ENCODE peak calls at places on chromosomes 16 and 17, in six cellular contexts. U, P, R, D, N and E are unnamed samples.

GRCh38 chr16:78654929-78655328 is 555.5 kb downstream of the WWOX start:
- ATAC-seq in U (no peak), P (no peak), R (no peak), D (no peak), N (no peak), E (no peak)

GRCh38 chr16:30010817-30011504 is at the start of gene DOC2A:
- ATAC-seq in U (peak), P (peak), R (peak), D (no peak), N (peak), E (peak)

GRCh38 chr17:75240394-75241142 is 20.8 kb downstream of the GGA3 start:
- ATAC-seq in U (peak), P (peak), R (no peak), D (no peak), N (peak), E (peak)

GRCh38 chr17:36641877-36642845 is 40.8 kb downstream of the MRM1 start:
- ATAC-seq in U (no peak), P (peak), R (no peak), D (no peak), N (peak), E (peak)

GRCh38 chr17:13958773-13959172 is 110.5 kb upstream of the COX10 start:
- ATAC-seq in U (no peak), P (no peak), R (no peak), D (no peak), N (no peak), E (no peak)

GRCh38 chr17:8300226-8300625 is 5.0 kb upstream of the SLC25A35 start:
- ATAC-seq in U (no peak), P (no peak), R (no peak), D (no peak), N (no peak), E (peak)

GRCh38 chr17:64459284-64459747 is 10.4 kb downstream of the MILR1 start:
- ATAC-seq in U (no peak), P (no peak), R (no peak), D (no peak), N (peak), E (peak)

GRCh38 chr17:80265205-80266068 is 4.8 kb downstream of the RNF213 start:
- ATAC-seq in U (peak), P (peak), R (no peak), D (no peak), N (no peak), E (no peak)

GRCh38 chr16:3285131-3285530 is 1.8 kb downstream of the ZNF263 start:
- ATAC-seq in U (no peak), P (no peak), R (no peak), D (no peak), N (no peak), E (no peak)

GRCh38 chr16:17321824-17322223 is 148.9 kb downstream of the XYLT1 start:
- ATAC-seq in U (no peak), P (no peak), R (no peak), D (no peak), N (no peak), E (no peak)

GRCh38 chr17:38443356-38444026 is 15.2 kb downstream of the ARHGAP23 start:
- ATAC-seq in U (peak), P (peak), R (peak), D (peak), N (no peak), E (peak)

GRCh38 chr17:66727634-66728570 is 107.0 kb upstream of the CACNG5 start:
- ATAC-seq in U (peak), P (peak), R (peak), D (no peak), N (peak), E (peak)

GRCh38 chr16:50160495-50161164 is 7.5 kb downstream of the TENT4B start:
- ATAC-seq in U (peak), P (peak), R (no peak), D (no peak), N (no peak), E (peak)

GRCh38 chr17:42804918-42805367 is 6.3 kb downstream of the CNTD1 start:
- ATAC-seq in U (no peak), P (no peak), R (no peak), D (no peak), N (no peak), E (no peak)

GRCh38 chr16:10728035-10728462 is 15.6 kb upstream of the NUBP1 start:
- ATAC-seq in U (peak), P (no peak), R (no peak), D (no peak), N (no peak), E (no peak)

GRCh38 chr16:80896778-80897177 is 92.4 kb upstream of the CDYL2 start:
- ATAC-seq in U (no peak), P (no peak), R (no peak), D (no peak), N (peak), E (no peak)

GRCh38 chr16:30366511-30366910 is 3.8 kb downstream of the TBC1D10B start:
- ATAC-seq in U (no peak), P (no peak), R (no peak), D (no peak), N (no peak), E (no peak)

GRCh38 chr17:5669191-5669590 is 84.9 kb upstream of the NLRP1 start:
- ATAC-seq in U (no peak), P (no peak), R (no peak), D (no peak), N (no peak), E (no peak)

GRCh38 chr17:47957591-47958490 is at the start of gene PRR15L:
- ATAC-seq in U (no peak), P (no peak), R (no peak), D (no peak), N (peak), E (no peak)

GRCh38 chr16:10594312-10594950 is 14.0 kb upstream of the EMP2 start:
- ATAC-seq in U (peak), P (no peak), R (peak), D (no peak), N (peak), E (no peak)

GRCh38 chr17:17947966-17948365 is 24.2 kb downstream of the TOM1L2 start:
- ATAC-seq in U (no peak), P (no peak), R (no peak), D (no peak), N (no peak), E (no peak)

GRCh38 chr16:25066426-25066746 is 45.2 kb upstream of the LCMT1 start:
- ATAC-seq in U (peak), P (no peak), R (no peak), D (no peak), N (no peak), E (no peak)

GRCh38 chr16:66131156-66131807 is 235.2 kb upstream of the CDH5 start:
- ATAC-seq in U (no peak), P (no peak), R (no peak), D (no peak), N (peak), E (peak)

GRCh38 chr17:72717676-72718075 is 374.8 kb downstream of the SLC39A11 start:
- ATAC-seq in U (no peak), P (no peak), R (no peak), D (no peak), N (no peak), E (no peak)

GRCh38 chr17:83004791-83005380 is 74.5 kb upstream of the METRNL start:
- ATAC-seq in U (no peak), P (no peak), R (no peak), D (no peak), N (no peak), E (no peak)

GRCh38 chr16:89897204-89897603 is 21.5 kb upstream of the MC1R start:
- ATAC-seq in U (no peak), P (no peak), R (no peak), D (no peak), N (no peak), E (no peak)

GRCh38 chr17:75046583-75047289 is at the start of the genes ATP5PD and KCTD2:
- ATAC-seq in U (peak), P (peak), R (peak), D (peak), N (peak), E (peak)

GRCh38 chr17:50887705-50888245 is 21.6 kb upstream of the TOB1 start:
- ATAC-seq in U (no peak), P (no peak), R (no peak), D (no peak), N (no peak), E (no peak)

GRCh38 chr17:81902023-81902652 is at the start of gene NPB:
- ATAC-seq in U (peak), P (peak), R (peak), D (peak), N (no peak), E (peak)

GRCh38 chr17:45296003-45296832 is 20.6 kb downstream of the MAP3K14 start:
- ATAC-seq in U (peak), P (peak), R (peak), D (no peak), N (peak), E (no peak)

GRCh38 chr17:47848198-47848513 is 2.8 kb downstream of the SP6 start:
- ATAC-seq in U (no peak), P (no peak), R (no peak), D (no peak), N (no peak), E (no peak)

GRCh38 chr16:69924777-69925191 is 26.4 kb upstream of the CLEC18A start:
- ATAC-seq in U (no peak), P (no peak), R (no peak), D (peak), N (no peak), E (no peak)

GRCh38 chr16:48535831-48536599 is 74.0 kb downstream of the N4BP1 start:
- ATAC-seq in U (peak), P (peak), R (peak), D (peak), N (peak), E (peak)

GRCh38 chr17:80832266-80832676 is 159.4 kb upstream of the CHMP6 start:
- ATAC-seq in U (peak), P (no peak), R (no peak), D (peak), N (no peak), E (peak)

GRCh38 chr17:57874058-57874419 is 24.2 kb upstream of the MRPS23 start:
- ATAC-seq in U (no peak), P (peak), R (no peak), D (no peak), N (no peak), E (no peak)

GRCh38 chr16:70715860-70716357 is 30.1 kb upstream of the MTSS2 start:
- ATAC-seq in U (no peak), P (no peak), R (no peak), D (no peak), N (no peak), E (peak)

GRCh38 chr16:68070811-68071546 is 14.2 kb upstream of the NFATC3 start:
- ATAC-seq in U (peak), P (peak), R (no peak), D (no peak), N (no peak), E (no peak)